ENCODE peak calls at places on chromosomes 16 and 17, in six cellular contexts. K is fibroblast of the aortic adventitia, Z is keratinocyte, X is cardiac muscle cell, J is B cell, V is IMR-90. O is an unnamed sample.

GRCh38 chr17:68598545-68598961 is 2.6 kb downstream of the FAM20A start:
- DNase-seq in Z (no peak), V (no peak), X (no peak), K (no peak), J (no peak), O (no peak)

GRCh38 chr16:88645941-88646340 is 4.9 kb downstream of the CYBA start:
- DNase-seq in Z (no peak), V (no peak), J (no peak), K (no peak), X (no peak), O (no peak)

GRCh38 chr16:8852534-8852933 is 16.3 kb downstream of the CARHSP1 start:
- DNase-seq in X (no peak), Z (no peak), V (no peak), J (no peak), K (no peak), O (no peak)

GRCh38 chr17:17096438-17097178 is 54.4 kb downstream of the MPRIP start:
- DNase-seq in X (peak; percentile 62), Z (no peak), V (peak; percentile 59), J (no peak), K (no peak), O (no peak)

GRCh38 chr16:13392341-13392740 is 490.9 kb downstream of the SHISA9 start:
- DNase-seq in V (no peak), J (no peak), Z (no peak), K (no peak), X (no peak), O (no peak)

GRCh38 chr16:85846461-85846860 is 47.0 kb downstream of the COX4I1 start:
- DNase-seq in J (peak; percentile 8), V (no peak), K (no peak), X (no peak), Z (no peak), O (no peak)

GRCh38 chr17:78528541-78528940 is 48.7 kb downstream of the DNAH17 start:
- DNase-seq in J (no peak), Z (no peak), X (no peak), V (no peak), K (no peak), O (no peak)

GRCh38 chr17:76997981-76998531 is 129.9 kb downstream of the MGAT5B start:
- DNase-seq in X (no peak), Z (no peak), J (peak; percentile 55), V (no peak), K (no peak), O (peak; percentile 78)

GRCh38 chr17:39208136-39208535 is 8.1 kb downstream of the RPL19 start:
- DNase-seq in X (no peak), Z (no peak), J (peak; percentile 44), V (peak; percentile 53), K (no peak), O (no peak)

GRCh38 chr17:15479697-15480096 is 12.3 kb upstream of the CDRT4 start:
- DNase-seq in J (no peak), V (peak; percentile 41), K (peak; percentile 62), Z (no peak), X (peak; percentile 59), O (no peak)

GRCh38 chr17:58936295-58936694 is 170.4 kb downstream of the TRIM37 start:
- DNase-seq in X (no peak), V (no peak), J (no peak), K (no peak), Z (no peak), O (no peak)

GRCh38 chr17:55299890-55300289 is 35.1 kb downstream of the HLF start:
- DNase-seq in Z (no peak), J (no peak), K (no peak), X (no peak), V (no peak), O (no peak)

GRCh38 chr17:10349403-10349802 is 23.4 kb downstream of the MYH13 start:
- DNase-seq in K (no peak), X (peak; percentile 10), J (no peak), Z (no peak), V (no peak), O (peak; percentile 30)

GRCh38 chr16:80932725-80933124 is 74.0 kb downstream of the CMC2 start:
- DNase-seq in V (peak; percentile 80), Z (no peak), X (peak; percentile 92), K (peak; percentile 95), J (no peak), O (no peak)

GRCh38 chr16:67534420-67534819 is 5.8 kb downstream of the RIPOR1 start:
- DNase-seq in Z (no peak), J (no peak), K (no peak), V (no peak), X (no peak), O (no peak)

GRCh38 chr16:86948046-86948445 is 369.1 kb downstream of the C16orf95 start:
- DNase-seq in X (no peak), Z (no peak), V (no peak), J (no peak), K (no peak), O (no peak)

GRCh38 chr16:28057949-28058348 is 5.6 kb downstream of the GSG1L start:
- DNase-seq in V (no peak), X (no peak), K (no peak), Z (no peak), J (no peak), O (no peak)
- TF ChIP-seq CTCF in V (no peak), X (no peak), K (no peak), Z (no peak), J (no peak), O (no peak)

DNA sequence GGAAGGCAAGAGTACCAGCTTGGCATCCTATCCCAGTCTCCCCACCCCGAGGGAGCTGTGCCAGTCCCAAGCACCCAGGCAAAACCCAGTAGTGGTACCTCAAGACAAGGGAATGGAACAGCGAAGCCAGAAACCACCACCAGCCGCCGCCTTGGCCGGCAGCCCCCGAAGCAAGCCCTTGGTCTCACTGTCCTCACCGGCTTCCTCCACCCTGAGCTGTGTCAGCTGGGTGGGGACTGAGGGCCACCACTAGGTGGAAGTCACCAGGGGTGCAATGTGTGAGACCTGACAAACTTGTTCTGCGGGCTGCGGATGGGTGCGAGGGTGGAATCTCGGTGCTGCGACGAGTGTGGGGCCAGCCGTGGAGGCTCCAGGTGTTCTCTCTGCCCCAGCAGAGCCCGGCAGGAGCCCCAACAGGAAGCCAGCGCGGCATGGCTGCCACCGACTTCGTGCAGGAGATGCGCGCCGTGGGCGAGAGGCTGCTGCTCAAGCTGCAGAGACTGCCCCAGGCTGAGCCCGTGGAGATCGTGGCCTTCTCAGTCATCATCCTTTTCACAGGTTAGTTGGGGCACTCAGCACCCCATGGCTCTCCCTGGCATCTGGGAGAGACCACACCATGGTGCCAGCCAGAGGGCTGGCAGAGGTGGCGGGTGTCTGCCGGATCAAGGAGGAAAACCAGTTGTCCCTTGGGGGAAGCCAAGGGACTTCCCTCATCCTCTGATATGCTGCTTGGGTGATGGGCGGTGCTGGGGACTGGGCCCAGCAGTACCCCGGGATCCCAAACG is 6.7 kb downstream of the SMIM5 start:
- DNase-seq in J (no peak), Z (no peak), K (no peak), V (no peak), X (no peak), O (no peak)
- TF ChIP-seq CTCF in J (no peak), Z (peak; percentile 25), K (no peak), V (no peak), X (no peak), O (no peak)

GRCh38 chr16:14447783-14448182 is 182.3 kb downstream of the PARN start:
- DNase-seq in V (no peak), K (no peak), J (no peak), Z (no peak), X (no peak), O (no peak)
- TF ChIP-seq CTCF in V (no peak), K (no peak), J (no peak), Z (no peak), X (no peak), O (no peak)

DNA sequence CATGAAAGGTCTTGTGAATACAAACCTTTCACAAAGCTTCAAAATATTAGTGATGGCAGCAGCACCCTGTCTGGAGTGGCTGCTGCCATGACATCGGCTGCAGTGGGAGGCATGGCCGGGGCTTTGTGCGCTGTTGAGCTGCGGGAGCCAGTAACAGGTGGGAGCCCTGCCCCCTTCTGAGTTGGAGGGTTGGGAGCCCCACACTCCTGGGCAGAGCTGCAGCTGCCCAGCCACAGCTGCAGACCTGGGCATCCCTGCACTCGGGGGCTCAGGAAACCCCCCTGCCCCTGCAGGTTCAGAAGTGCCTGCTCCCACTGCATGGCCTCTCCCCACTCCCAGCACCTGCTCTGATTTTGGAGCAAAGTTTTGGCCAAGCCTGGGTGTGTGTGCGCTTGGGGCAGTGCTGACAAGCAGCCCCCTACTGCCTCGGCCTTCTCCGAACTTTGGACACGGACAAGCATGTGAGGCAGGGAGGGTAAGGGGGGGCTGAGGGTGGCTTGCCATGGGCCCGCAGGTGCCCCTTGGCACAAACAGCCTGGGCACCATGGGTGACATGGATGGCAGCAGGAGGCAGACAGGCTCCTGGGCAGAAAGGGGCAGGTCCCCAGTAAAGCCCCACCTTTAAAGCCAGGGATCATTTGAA is 42.7 kb downstream of the IST1 start:
- DNase-seq in V (no peak), X (no peak), J (no peak), Z (no peak), K (no peak), O (no peak)
- TF ChIP-seq CTCF in V (no peak), X (no peak), J (no peak), Z (no peak), K (no peak), O (no peak)

GRCh38 chr17:81409190-81409935 is 14.1 kb downstream of the BAHCC1 start:
- DNase-seq in K (no peak), V (no peak), Z (no peak), J (no peak), X (no peak), O (no peak)
- TF ChIP-seq CTCF in K (no peak), V (no peak), Z (no peak), J (no peak), X (no peak), O (no peak)

GRCh38 chr16:74774223-74775139 is at the start of gene FA2H:
- DNase-seq in K (no peak), X (peak; percentile 51), V (peak; percentile 23), J (peak; percentile 93), Z (peak; percentile 33), O (peak; percentile 96)
- TF ChIP-seq CTCF in K (no peak), X (no peak), V (peak; percentile 31), J (peak; percentile 23), Z (no peak), O (peak; percentile 23)

GRCh38 chr16:82236875-82237274 is 66.9 kb upstream of the MPHOSPH6 start:
- DNase-seq in K (no peak), Z (no peak), J (no peak), V (no peak), X (no peak), O (no peak)

GRCh38 chr16:82241469-82242052 is 71.5 kb upstream of the MPHOSPH6 start:
- DNase-seq in J (no peak), Z (no peak), V (no peak), K (no peak), X (no peak), O (no peak)

GRCh38 chr16:82236415-82236814 is 66.4 kb upstream of the MPHOSPH6 start:
- DNase-seq in V (no peak), Z (no peak), K (no peak), X (no peak), J (no peak), O (no peak)

DNA sequence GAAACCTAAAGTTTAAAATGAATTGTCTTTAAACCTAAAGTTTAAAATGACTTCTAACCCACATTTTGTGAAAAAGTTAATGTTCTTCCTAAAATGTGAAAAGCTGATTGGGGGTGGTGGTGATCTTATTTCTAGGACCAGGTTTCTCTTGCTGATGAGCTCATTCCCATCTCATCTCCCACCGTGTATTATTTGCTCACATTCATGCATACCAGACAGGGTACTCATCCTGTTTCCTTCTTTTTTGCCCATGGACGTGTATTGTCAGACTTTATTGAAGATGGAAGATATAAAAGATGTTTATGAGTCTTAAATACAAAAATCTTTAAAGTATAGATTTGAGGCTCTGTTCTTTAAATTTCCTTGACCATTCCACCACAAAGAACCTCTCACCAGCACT is 70.1 kb upstream of the MPHOSPH6 start:
- DNase-seq in J (no peak), V (peak; percentile 6), Z (no peak), X (no peak), K (no peak), O (no peak)
- TF ChIP-seq CTCF in J (no peak), V (no peak), Z (no peak), X (no peak), K (no peak), O (no peak)

O was measured in GM20000.